ENCODE peak calls at places on chromosomes 6 and 20, in five cellular contexts. U, V, I, M and P are unnamed samples.

GRCh38 chr6:15143540-15143939 is 102.3 kb upstream of the JARID2 start:
- DNase-seq in U (no peak), V (no peak), I (no peak), M (no peak), P (no peak)

GRCh38 chr20:7161690-7162089 is 394.2 kb downstream of the BMP2 start:
- DNase-seq in U (no peak), V (no peak), I (peak), M (peak), P (peak)

GRCh38 chr6:145784683-145785082 is 29.9 kb downstream of the FBXO30 start:
- DNase-seq in U (no peak), V (peak), I (no peak), M (no peak), P (peak)

GRCh38 chr6:138865480-138866101 is 69.7 kb downstream of the ECT2L start:
- DNase-seq in U (no peak), V (no peak), I (no peak), M (no peak), P (no peak)

GRCh38 chr6:42113929-42114636 is 28.3 kb downstream of the C6orf132 start:
- DNase-seq in U (no peak), V (peak), I (no peak), M (peak), P (no peak)

GRCh38 chr6:142605922-142606321 is 304.1 kb downstream of the ADGRG6 start:
- DNase-seq in U (no peak), V (no peak), I (peak), M (no peak), P (no peak)

GRCh38 chr20:49938173-49939163 is 2.3 kb downstream of the RNF114 start:
- DNase-seq in U (no peak), V (peak), I (peak), M (peak), P (peak)

GRCh38 chr6:25889877-25890853 is 16.1 kb upstream of the SLC17A3 start:
- DNase-seq in U (peak), V (no peak), I (peak), M (peak), P (peak)

GRCh38 chr20:1467355-1468116 is 887 bp upstream of the NSFL1C start:
- DNase-seq in U (peak), V (peak), I (no peak), M (peak), P (peak)

GRCh38 chr6:129342243-129342642 is 367.7 kb downstream of the ARHGAP18 start:
- DNase-seq in U (no peak), V (no peak), I (no peak), M (no peak), P (no peak)

GRCh38 chr6:118401325-118401998 is 146.6 kb upstream of the PLN start:
- DNase-seq in U (no peak), V (no peak), I (no peak), M (no peak), P (peak)

GRCh38 chr6:109311481-109311880 is 70.8 kb downstream of the CD164 start:
- DNase-seq in U (no peak), V (no peak), I (no peak), M (no peak), P (no peak)

GRCh38 chr6:1424306-1424927 is 35.0 kb downstream of the FOXF2 start:
- DNase-seq in U (peak), V (no peak), I (peak), M (peak), P (peak)

GRCh38 chr20:54219751-54220426 is 12.0 kb downstream of the PFDN4 start:
- DNase-seq in U (no peak), V (no peak), I (no peak), M (no peak), P (peak)

GRCh38 chr6:144655376-144655775 is 370.2 kb downstream of the UTRN start:
- DNase-seq in U (no peak), V (no peak), I (no peak), M (no peak), P (no peak)

GRCh38 chr6:13985663-13986325 is 61.0 kb downstream of the RNF182 start:
- DNase-seq in U (peak), V (no peak), I (no peak), M (no peak), P (no peak)

GRCh38 chr6:12266571-12266970 is 23.6 kb upstream of the EDN1 start:
- DNase-seq in U (no peak), V (no peak), I (peak), M (no peak), P (no peak)

GRCh38 chr6:106908386-106908840 is 66.1 kb downstream of the CD24 start:
- DNase-seq in U (no peak), V (no peak), I (no peak), M (no peak), P (no peak)

GRCh38 chr6:148200302-148200701 is 142.3 kb upstream of the SASH1 start:
- DNase-seq in U (peak), V (no peak), I (no peak), M (no peak), P (no peak)

GRCh38 chr6:109978174-109979032 is at the start of gene GPR6:
- DNase-seq in U (peak), V (peak), I (peak), M (peak), P (peak)

GRCh38 chr6:168089186-168090063 is 10.4 kb upstream of the FRMD1 start:
- DNase-seq in U (no peak), V (peak), I (no peak), M (no peak), P (no peak)

GRCh38 chr20:43799150-43799711 is 72.4 kb upstream of the GTSF1L start:
- DNase-seq in U (no peak), V (no peak), I (no peak), M (no peak), P (no peak)

GRCh38 chr6:9494864-9495263 is 920.0 kb downstream of the TFAP2A start:
- DNase-seq in U (no peak), V (no peak), I (peak), M (no peak), P (no peak)